ENCODE peak calls at places on chromosome 5, in six cellular contexts. Z is NCI-H1092; I is activated effector memory CD4-positive, alpha-beta T cell treated with anti-CD3 and anti-CD28 coated beads, Interleukin-2, amount 50 U/mL, for 16 hours; F is AG09319; P is GF-D8; O is hippocampal formation. S is an unnamed sample.

GRCh38 chr5:180333661-180334060 is 19.5 kb downstream of the GFPT2 start:
- DNase-seq in I (no peak), O (no peak), P (no peak), F (no peak), Z (no peak), S (no peak)

GRCh38 chr5:145854651-145855258 is 18.1 kb downstream of the GRXCR2 start:
- DNase-seq in O (no peak), I (no peak), Z (no peak), P (peak), F (no peak), S (no peak)

GRCh38 chr5:55601209-55601618 is 66.5 kb upstream of the PLPP1 start:
- DNase-seq in F (peak), P (no peak), Z (no peak), I (no peak), O (peak), S (peak)

GRCh38 chr5:13188393-13188792 is 756.1 kb downstream of the DNAH5 start:
- DNase-seq in F (no peak), I (no peak), Z (no peak), O (no peak), P (no peak), S (no peak)

GRCh38 chr5:93249651-93250289 is 331.2 kb downstream of the NR2F1-AS1 start:
- DNase-seq in Z (no peak), O (no peak), I (no peak), P (no peak), F (no peak), S (peak)

GRCh38 chr5:99032234-99033013 is 103.6 kb upstream of the CHD1 start:
- DNase-seq in I (no peak), Z (peak), F (peak), O (peak), P (peak), S (peak)

GRCh38 chr5:172939561-172939960 is 19.7 kb upstream of the RPL26L1 start:
- DNase-seq in Z (peak), I (no peak), P (no peak), F (no peak), O (no peak), S (peak)

GRCh38 chr5:23367863-23368262 is 139.5 kb upstream of the PRDM9 start:
- DNase-seq in F (no peak), I (no peak), P (no peak), O (no peak), Z (no peak), S (peak)

S was measured in Ammon's horn.